ENCODE peak calls at places on chromosomes 4 and X, in eight cellular contexts. D is NCI-H748 treated with DMSO at 0.1 percent for 48 hours; V is Ammon's horn; U is NT2/D1; G is stromal cell of bone marrow; P is amniotic epithelial cell; N is IMR-90; A is CD4-positive, alpha-beta T cell. S is an unnamed sample.

GRCh38 chrX:56802921-56803848 is 74.1 kb downstream of the NBDY start:
- DNase-seq in V (peak; percentile 88), P (peak; percentile 49), G (peak; percentile 56), U (peak; percentile 22), A (peak; percentile 54), N (peak; percentile 76), D (peak; percentile 31), S (peak; percentile 80)

GRCh38 chr4:173218411-173219125 is 50.0 kb downstream of the GALNT7 start:
- DNase-seq in G (peak; percentile 28), V (no peak), D (no peak), U (no peak), N (peak; percentile 73), P (peak; percentile 14), A (no peak), S (no peak)

GRCh38 chr4:15332377-15332776 is 95.5 kb upstream of the C1QTNF7 start:
- DNase-seq in A (no peak), D (no peak), G (no peak), V (no peak), P (peak; percentile 58), U (no peak), N (no peak), S (no peak)

GRCh38 chrX:134374294-134374693 is 85.7 kb upstream of the HPRT1 start:
- DNase-seq in P (peak; percentile 7), N (no peak), U (no peak), A (no peak), G (no peak), V (no peak), D (no peak), S (no peak)

GRCh38 chr4:168409089-168409801 is 71.0 kb downstream of the DDX60L start:
- DNase-seq in P (peak; percentile 21), G (no peak), A (no peak), U (no peak), V (no peak), N (peak; percentile 49), D (no peak), S (no peak)

GRCh38 chr4:41339812-41340809 is 83.4 kb downstream of the UCHL1 start:
- DNase-seq in A (no peak), P (peak; percentile 73), U (no peak), V (peak; percentile 94), D (peak; percentile 13), G (peak; percentile 54), N (peak; percentile 34), S (no peak)

GRCh38 chrX:7334253-7334935 is 186.4 kb upstream of the PUDP start:
- DNase-seq in P (peak; percentile 77), V (no peak), N (peak; percentile 93), D (no peak), A (no peak), G (peak; percentile 53), U (no peak), S (no peak)

GRCh38 chrX:1185556-1185955 is 26.9 kb downstream of the CRLF2 start:
- DNase-seq in V (no peak), N (no peak), U (no peak), P (no peak), G (no peak), A (no peak), D (no peak), S (no peak)

GRCh38 chrX:120291211-120291610 is 20.1 kb downstream of the TMEM255A start:
- DNase-seq in P (no peak), N (no peak), A (no peak), U (no peak), V (no peak), G (no peak), D (no peak), S (no peak)

GRCh38 chr4:174037049-174037448 is 246.4 kb downstream of the FBXO8 start:
- DNase-seq in D (peak; percentile 32), V (no peak), A (no peak), P (peak; percentile 4), G (no peak), N (no peak), U (no peak), S (no peak)

GRCh38 chr4:4780634-4781287 is 78.7 kb upstream of the MSX1 start:
- DNase-seq in G (peak; percentile 87), P (peak; percentile 14), U (no peak), V (no peak), N (peak; percentile 88), D (no peak), A (no peak), S (no peak)

GRCh38 chr4:130361616-130362015 is 1265.7 kb downstream of the C4orf33 start:
- DNase-seq in D (no peak), G (no peak), P (no peak), A (no peak), U (no peak), N (no peak), V (no peak), S (no peak)

GRCh38 chr4:116358633-116359222 is 726.6 kb downstream of the TRAM1L1 start:
- DNase-seq in G (peak; percentile 41), A (no peak), P (peak; percentile 78), V (no peak), N (peak; percentile 43), D (peak; percentile 68), U (peak; percentile 66), S (peak; percentile 87)

GRCh38 chrX:119427795-119428185 is 28.7 kb downstream of the SLC25A43 start:
- DNase-seq in D (no peak), V (no peak), G (no peak), A (no peak), U (no peak), P (no peak), N (no peak), S (no peak)

GRCh38 chrX:94162971-94163370 is 489.0 kb downstream of the FAM133A start:
- DNase-seq in A (no peak), D (no peak), G (no peak), P (no peak), V (no peak), N (no peak), U (no peak), S (no peak)

GRCh38 chr4:56786955-56787354 is 34.5 kb downstream of the SPINK2 start:
- DNase-seq in N (peak; percentile 96), A (no peak), P (peak; percentile 91), D (no peak), G (peak; percentile 54), V (no peak), U (no peak), S (no peak)

GRCh38 chr4:157706134-157706533 is 466.7 kb downstream of the GASK1B start:
- DNase-seq in G (no peak), D (no peak), V (no peak), N (no peak), P (no peak), U (no peak), A (no peak), S (no peak)

GRCh38 chr4:13857397-13857796 is 229.9 kb upstream of the BOD1L1 start:
- DNase-seq in P (no peak), V (no peak), D (no peak), A (no peak), U (no peak), G (no peak), N (no peak), S (no peak)

GRCh38 chrX:151240237-151240636 is 63.9 kb downstream of the GPR50 start:
- DNase-seq in P (no peak), A (no peak), V (no peak), U (no peak), D (no peak), N (no peak), G (no peak), S (no peak)

GRCh38 chr4:78951862-78952472 is 12.7 kb upstream of the PAQR3 start:
- DNase-seq in V (peak; percentile 81), N (peak; percentile 45), D (peak; percentile 10), G (no peak), P (peak; percentile 41), A (peak; percentile 9), U (no peak), S (peak; percentile 53)

GRCh38 chrX:132181364-132181763 is 37.9 kb downstream of the RAP2C start:
- DNase-seq in P (no peak), D (no peak), A (no peak), V (peak; percentile 2), U (no peak), G (no peak), N (no peak), S (no peak)

GRCh38 chr4:163554870-163555465 is 60.5 kb downstream of the TMA16 start:
- DNase-seq in A (no peak), N (peak; percentile 32), U (no peak), P (peak; percentile 23), G (no peak), D (peak; percentile 4), V (no peak), S (peak; percentile 40)

GRCh38 chr4:111952708-111953107 is 192.5 kb upstream of the FAM241A start:
- DNase-seq in D (no peak), V (no peak), U (no peak), N (no peak), P (peak; percentile 49), A (no peak), G (peak; percentile 11), S (no peak)